ENCODE peak calls at places on chromosomes 7 and 10, in eight cellular contexts. K is AG04450, R is psoas muscle, X is neural progenitor cell, V is tibial nerve, B is testis, O is lung, G is right atrium auricular region. H is an unnamed sample. For H3K27me3, the result is how much of the 10 kb centered on the place peaks cover.

GRCh38 chr7:122248472-122248871 is 56.1 kb downstream of the FEZF1 start:
- DNase-seq in K (no peak), R (no peak), X (no peak), V (no peak), B (no peak), O (no peak), G (no peak), H (no peak)

GRCh38 chr10:23035569-23035968 is 59.8 kb upstream of the MSRB2 start:
- DNase-seq in K (no peak), R (no peak), X (peak), V (no peak), B (no peak), O (no peak), G (no peak), H (no peak)

GRCh38 chr10:80068270-80068669 is 10.2 kb upstream of the TMEM254 start:
- DNase-seq in K (no peak), R (no peak), X (peak), V (no peak), B (no peak), O (no peak), G (no peak), H (no peak)

GRCh38 chr7:98836811-98837631 is 32.8 kb downstream of the TMEM130 start:
- DNase-seq in K (no peak), R (no peak), X (peak), V (no peak), B (peak), O (no peak), G (no peak), H (peak)

GRCh38 chr7:152054377-152055230 is 29.1 kb downstream of the GALNT11 start:
- DNase-seq in K (peak), R (peak), X (no peak), V (no peak), B (peak), O (no peak), G (peak), H (no peak)

GRCh38 chr10:114393482-114393881 is 10.8 kb downstream of the AFAP1L2 start:
- DNase-seq in K (no peak), R (no peak), X (no peak), V (peak), B (no peak), O (no peak), G (no peak), H (no peak)

GRCh38 chr7:17502209-17502810 is 203.9 kb downstream of the AHR start:
- DNase-seq in K (no peak), R (no peak), X (no peak), V (no peak), B (no peak), O (no peak), G (no peak), H (no peak)

GRCh38 chr7:94513565-94513860 is 3.9 kb downstream of the CASD1 start:
- DNase-seq in K (no peak), R (no peak), X (no peak), V (no peak), B (no peak), O (no peak), G (no peak), H (no peak)

GRCh38 chr7:105782391-105783063 is 93.9 kb downstream of the ATXN7L1 start:
- DNase-seq in K (peak), R (no peak), X (no peak), V (no peak), B (no peak), O (no peak), G (no peak), H (no peak)

GRCh38 chr7:12686234-12686893 is 1.1 kb upstream of the ARL4A start:
- DNase-seq in K (peak), R (peak), X (peak), V (peak), B (peak), O (peak), G (peak), H (peak)

GRCh38 chr10:133257489-133258065 is 19.1 kb downstream of the ADAM8 start:
- DNase-seq in K (no peak), R (peak), X (peak), V (peak), B (peak), O (peak), G (peak), H (peak)

GRCh38 chr10:105391670-105392331 is 750.7 kb downstream of the SORCS3 start:
- DNase-seq in K (no peak), R (no peak), X (no peak), V (no peak), B (no peak), O (no peak), G (no peak), H (no peak)

GRCh38 chr10:667096-667495 is 22.4 kb downstream of the DIP2C start:
- DNase-seq in K (no peak), R (no peak), X (no peak), V (no peak), B (no peak), O (no peak), G (no peak), H (no peak)

GRCh38 chr7:66331883-66332282 is 126.7 kb downstream of the TPST1 start:
- DNase-seq in K (no peak), R (no peak), X (no peak), V (no peak), B (no peak), O (no peak), G (no peak), H (no peak)

GRCh38 chr10:36759111-36759805 is 366.1 kb upstream of the ANKRD30A start:
- DNase-seq in K (peak), R (no peak), X (no peak), V (no peak), B (no peak), O (no peak), G (no peak), H (no peak)

GRCh38 chr10:52283174-52283573 is 30.9 kb upstream of the DKK1 start:
- DNase-seq in K (no peak), R (no peak), X (no peak), V (no peak), B (no peak), O (no peak), G (no peak), H (no peak)

GRCh38 chr7:94656925-94657731 is 1.2 kb upstream of the SGCE start:
- DNase-seq in K (no peak), R (no peak), X (peak), V (no peak), B (peak), O (no peak), G (no peak), H (peak)

GRCh38 chr7:47373871-47374451 is 207.9 kb downstream of the TNS3 start:
- DNase-seq in K (no peak), R (peak), X (no peak), V (no peak), B (no peak), O (no peak), G (no peak), H (no peak)

GRCh38 chr7:34879871-34880270 is 157.4 kb downstream of the DPY19L1 start:
- DNase-seq in K (no peak), R (no peak), X (no peak), V (no peak), B (no peak), O (no peak), G (no peak), H (no peak)

GRCh38 chr10:94524146-94524545 is 21.4 kb upstream of the HELLS start:
- DNase-seq in K (peak), R (no peak), X (no peak), V (no peak), B (no peak), O (no peak), G (no peak), H (no peak)

GRCh38 chr10:29590598-29591415 is 44.0 kb downstream of the SVIL start:
- DNase-seq in K (peak), R (no peak), X (peak), V (no peak), B (no peak), O (peak), G (no peak), H (peak)

DNA sequence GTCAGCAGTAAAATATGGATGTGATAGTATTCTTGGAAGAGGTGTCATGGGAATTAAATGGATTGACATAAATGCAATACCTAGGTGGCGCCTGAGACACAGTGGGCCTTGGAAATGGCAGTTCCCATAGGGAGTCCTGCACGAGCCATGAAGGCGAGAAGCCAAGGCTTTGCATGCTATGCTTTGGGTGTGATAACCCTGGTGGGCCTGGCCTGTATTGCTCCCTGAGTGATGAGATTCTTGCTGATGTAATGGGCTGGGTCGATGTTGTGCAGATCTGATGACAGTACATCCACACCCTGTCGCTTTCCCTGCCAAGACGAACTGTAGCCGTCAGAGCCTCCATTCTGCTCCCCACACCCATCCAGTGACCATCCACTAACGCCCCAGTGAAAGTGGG is 46.4 kb downstream of the CREB5 start:
- DNase-seq in K (no peak), R (peak), X (no peak), V (no peak), B (no peak), O (no peak), G (no peak), H (no peak)
- TF ChIP-seq CTCF in K (no peak), R (no peak), X (no peak), V (no peak), B (no peak), O (no peak), G (no peak), H (no peak)

GRCh38 chr10:60798870-60799269 is 20.6 kb downstream of the CDK1 start:
- DNase-seq in K (no peak), R (no peak), X (no peak), V (no peak), B (no peak), O (no peak), G (no peak), H (no peak)

GRCh38 chr10:60795465-60796202 is 17.4 kb downstream of the CDK1 start:
- DNase-seq in K (no peak), R (no peak), X (no peak), V (no peak), B (no peak), O (no peak), G (no peak), H (no peak)

GRCh38 chr10:60798031-60798430 is 19.8 kb downstream of the CDK1 start:
- DNase-seq in K (no peak), R (no peak), X (no peak), V (no peak), B (no peak), O (no peak), G (no peak), H (no peak)

GRCh38 chr10:60796481-60796880 is 18.2 kb downstream of the CDK1 start:
- DNase-seq in K (no peak), R (no peak), X (no peak), V (no peak), B (no peak), O (no peak), G (no peak), H (no peak)

DNA sequence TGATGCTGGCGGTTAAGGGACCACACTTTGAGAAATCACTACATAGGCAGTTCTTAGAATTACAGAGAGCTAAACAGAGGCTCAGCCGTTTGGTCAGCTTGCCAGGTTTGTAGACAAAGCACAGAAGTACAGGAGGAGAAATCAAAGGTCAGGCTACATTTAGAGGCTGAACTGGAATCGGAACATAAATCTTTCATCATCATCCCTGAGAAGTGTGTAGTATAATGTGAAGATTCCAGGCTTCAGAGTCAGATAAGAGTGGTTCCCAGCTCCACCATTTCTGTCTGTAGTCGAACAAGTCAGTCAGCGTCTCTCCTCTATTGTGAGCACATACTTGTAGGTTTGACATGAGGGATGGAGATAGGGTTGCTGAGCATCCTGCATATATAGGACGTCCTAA is 18.9 kb downstream of the CDK1 start:
- DNase-seq in K (no peak), R (no peak), X (no peak), V (no peak), B (no peak), O (no peak), G (no peak), H (no peak)
- H3K27me3 ChIP-seq in K (under half), R (under half), X (under half), V (under half), B (under half), O (under half), G (under half), H (under half)

DNA sequence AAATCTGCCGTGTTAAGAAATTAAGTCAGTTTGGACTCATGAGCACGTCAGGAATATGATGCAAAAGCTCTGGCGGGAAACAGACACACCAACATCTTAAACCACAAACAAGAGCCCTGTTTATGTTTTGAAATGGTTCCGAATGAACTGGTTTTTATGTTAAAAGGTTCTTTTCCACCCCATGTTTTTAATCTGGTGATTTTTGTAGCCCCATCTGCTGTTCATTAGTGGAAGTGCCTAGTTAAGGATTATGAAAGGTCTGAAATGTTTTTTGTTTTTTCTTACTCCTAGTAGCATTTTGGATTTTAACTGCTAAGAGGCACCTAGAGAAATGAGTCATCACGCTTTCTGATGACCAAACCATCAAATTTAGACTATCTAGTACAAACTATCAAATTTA is 404.1 kb upstream of the MKI67 start:
- DNase-seq in K (no peak), R (no peak), X (no peak), V (no peak), B (no peak), O (no peak), G (no peak), H (no peak)
- TF ChIP-seq CTCF in K (no peak), R (peak), X (peak), V (peak), B (peak), O (no peak), G (peak), H (peak)

DNA sequence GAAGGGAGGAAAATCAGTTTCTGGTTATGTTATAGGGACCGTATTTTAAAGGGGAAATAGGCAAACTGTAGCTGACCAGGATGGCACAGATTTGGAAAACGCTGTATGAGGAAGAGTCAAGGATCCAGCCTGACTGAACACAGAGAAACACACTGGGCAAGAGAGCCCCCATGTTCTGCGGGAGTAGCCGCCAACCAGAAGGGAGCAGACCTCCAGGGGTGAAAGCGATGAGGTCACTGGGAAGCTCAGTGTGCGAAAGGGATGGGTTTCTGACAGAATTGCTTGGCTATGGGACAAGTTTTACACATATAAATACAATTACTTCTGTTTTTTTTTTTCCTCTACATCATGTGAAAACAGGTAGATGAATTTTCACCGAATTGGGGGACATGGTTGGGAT is 291.6 kb upstream of the PODXL start:
- DNase-seq in K (no peak), R (no peak), X (no peak), V (no peak), B (no peak), O (no peak), G (no peak), H (no peak)
- H3K27me3 ChIP-seq in K (under half), R (under half), X (under half), V (under half), B (under half), O (under half), G (under half), H (under half)